ENCODE peak calls at places on chromosome 15, in ten cellular contexts. F is GM23248; J is right lobe of liver; Z is cardiac fibroblast; G is activated CD4-positive, alpha-beta T cell treated with anti-CD3 and anti-CD28 coated beads, Interleukin-2, amount 50 U/mL, for 24 hours; C is mammary epithelial cell; Y is hippocampal formation; Q is upper lobe of left lung; I is C1 segment of cervical spinal cord; A is mucosa of descending colon. S is an unnamed sample.

GRCh38 chr15:43232289-43232874 is 11.6 kb upstream of the EPB42 start:
- DNase-seq in A (no peak), I (no peak), C (no peak), Z (peak; percentile 13), G (no peak), F (peak; percentile 32), Y (no peak), J (no peak), Q (no peak), S (peak; percentile 35)

GRCh38 chr15:38726187-38726586 is 161.6 kb upstream of the RASGRP1 start:
- DNase-seq in Q (no peak), Z (no peak), A (no peak), Y (no peak), C (peak; percentile 36), G (no peak), I (no peak), J (no peak), F (no peak), S (no peak)

GRCh38 chr15:90650117-90650955 is 66.8 kb upstream of the BLM start:
- DNase-seq in F (peak; percentile 26), J (no peak), C (no peak), A (no peak), G (no peak), I (no peak), Z (peak; percentile 80), Q (no peak), Y (no peak), S (peak; percentile 14)

GRCh38 chr15:51025454-51025846 is 69.3 kb downstream of the TNFAIP8L3 start:
- DNase-seq in I (no peak), G (no peak), Q (no peak), Y (no peak), A (no peak), Z (no peak), F (no peak), C (no peak), J (no peak), S (no peak)

GRCh38 chr15:39242345-39242744 is 338.5 kb upstream of the THBS1 start:
- DNase-seq in Z (peak; percentile 79), A (no peak), I (no peak), J (no peak), F (peak; percentile 89), G (no peak), C (peak; percentile 90), Q (no peak), Y (no peak), S (peak; percentile 77)

GRCh38 chr15:79090487-79091203 is at the start of gene RASGRF1:
- DNase-seq in Z (peak; percentile 9), C (peak; percentile 30), Y (no peak), I (peak; percentile 56), Q (peak; percentile 18), A (no peak), G (no peak), J (peak; percentile 35), F (peak; percentile 7), S (peak; percentile 2)

GRCh38 chr15:65382146-65382491 is 4.3 kb upstream of the IGDCC3 start:
- DNase-seq in Y (no peak), C (no peak), A (no peak), Q (no peak), F (no peak), J (no peak), G (no peak), Z (no peak), I (no peak), S (no peak)

GRCh38 chr15:69652906-69653305 is 200.3 kb downstream of the RPLP1 start:
- DNase-seq in Q (no peak), F (no peak), G (no peak), I (no peak), Z (no peak), Y (no peak), J (peak; percentile 28), A (no peak), C (no peak), S (no peak)

GRCh38 chr15:62223020-62223419 is 57.9 kb upstream of the C2CD4B start:
- DNase-seq in Q (no peak), G (no peak), Y (no peak), J (no peak), F (no peak), C (no peak), Z (no peak), I (no peak), A (no peak), S (no peak)

GRCh38 chr15:45361883-45362282 is 16.5 kb downstream of the GATM start:
- DNase-seq in A (no peak), Y (no peak), Z (no peak), F (no peak), I (no peak), J (no peak), Q (no peak), G (no peak), C (no peak), S (no peak)

GRCh38 chr15:85554852-85555521 is 174.6 kb downstream of the AKAP13 start:
- DNase-seq in Q (no peak), A (no peak), C (no peak), Y (peak; percentile 22), I (no peak), Z (no peak), J (no peak), F (no peak), G (no peak), S (no peak)

S was measured in fibroblast of mammary gland.